ENCODE peak calls at places on chromosome 1, in five cellular contexts. One of them, this sample, is unnamed.

GRCh38 chr1:21124846-21125245 is 51.9 kb downstream of the EIF4G3 start:
- DNase-seq in T-helper 1 cell: no peak
- DNase-seq in activated CD4-positive, alpha-beta T cell treated with anti-CD3 and anti-CD28 coated beads, Interleukin-2, amount 50 U/mL, for 24 hours: no peak
- DNase-seq in neural crest cell: no peak
- DNase-seq in GM23248: peak; percentile 72
- DNase-seq in this sample: no peak

GRCh38 chr1:10338047-10338446 is 60.8 kb upstream of the PGD start:
- DNase-seq in GM23248: peak; percentile 65
- DNase-seq in neural crest cell: peak; percentile 48
- DNase-seq in T-helper 1 cell: no peak
- DNase-seq in activated CD4-positive, alpha-beta T cell treated with anti-CD3 and anti-CD28 coated beads, Interleukin-2, amount 50 U/mL, for 24 hours: no peak
- DNase-seq in this sample: no peak

GRCh38 chr1:215606564-215607168 is 39.6 kb downstream of the KCTD3 start:
- DNase-seq in GM23248: peak; percentile 74
- DNase-seq in T-helper 1 cell: no peak
- DNase-seq in neural crest cell: no peak
- DNase-seq in activated CD4-positive, alpha-beta T cell treated with anti-CD3 and anti-CD28 coated beads, Interleukin-2, amount 50 U/mL, for 24 hours: no peak
- DNase-seq in this sample: no peak

GRCh38 chr1:64532646-64533045 is 62.7 kb downstream of the CACHD1 start:
- DNase-seq in GM23248: no peak
- DNase-seq in activated CD4-positive, alpha-beta T cell treated with anti-CD3 and anti-CD28 coated beads, Interleukin-2, amount 50 U/mL, for 24 hours: no peak
- DNase-seq in neural crest cell: no peak
- DNase-seq in T-helper 1 cell: no peak
- DNase-seq in this sample: no peak

GRCh38 chr1:221166559-221167318 is 287.5 kb downstream of the HLX start:
- DNase-seq in neural crest cell: no peak
- DNase-seq in activated CD4-positive, alpha-beta T cell treated with anti-CD3 and anti-CD28 coated beads, Interleukin-2, amount 50 U/mL, for 24 hours: no peak
- DNase-seq in T-helper 1 cell: no peak
- DNase-seq in GM23248: no peak
- DNase-seq in this sample: peak; percentile 38

GRCh38 chr1:68228833-68229232 is 3.5 kb downstream of the WLS start:
- DNase-seq in neural crest cell: no peak
- DNase-seq in T-helper 1 cell: no peak
- DNase-seq in GM23248: peak; percentile 56
- DNase-seq in activated CD4-positive, alpha-beta T cell treated with anti-CD3 and anti-CD28 coated beads, Interleukin-2, amount 50 U/mL, for 24 hours: no peak
- DNase-seq in this sample: no peak

GRCh38 chr1:194309697-194310096 is 1123.3 kb upstream of the B3GALT2 start:
- DNase-seq in T-helper 1 cell: no peak
- DNase-seq in activated CD4-positive, alpha-beta T cell treated with anti-CD3 and anti-CD28 coated beads, Interleukin-2, amount 50 U/mL, for 24 hours: no peak
- DNase-seq in neural crest cell: no peak
- DNase-seq in GM23248: no peak
- DNase-seq in this sample: no peak

GRCh38 chr1:176177764-176178163 is 29.3 kb downstream of the COP1 start:
- DNase-seq in GM23248: no peak
- DNase-seq in T-helper 1 cell: no peak
- DNase-seq in activated CD4-positive, alpha-beta T cell treated with anti-CD3 and anti-CD28 coated beads, Interleukin-2, amount 50 U/mL, for 24 hours: no peak
- DNase-seq in neural crest cell: no peak
- DNase-seq in this sample: no peak

GRCh38 chr1:152501704-152502103 is 8.9 kb upstream of the LCE5A start:
- DNase-seq in neural crest cell: no peak
- DNase-seq in GM23248: peak; percentile 76
- DNase-seq in T-helper 1 cell: no peak
- DNase-seq in activated CD4-positive, alpha-beta T cell treated with anti-CD3 and anti-CD28 coated beads, Interleukin-2, amount 50 U/mL, for 24 hours: no peak
- DNase-seq in this sample: no peak

GRCh38 chr1:182752077-182752826 is 37.3 kb upstream of the NPL start:
- DNase-seq in GM23248: peak; percentile 57
- DNase-seq in neural crest cell: no peak
- DNase-seq in activated CD4-positive, alpha-beta T cell treated with anti-CD3 and anti-CD28 coated beads, Interleukin-2, amount 50 U/mL, for 24 hours: no peak
- DNase-seq in T-helper 1 cell: no peak
- DNase-seq in this sample: no peak

GRCh38 chr1:164647211-164647610 is 88.2 kb downstream of the PBX1 start:
- DNase-seq in T-helper 1 cell: no peak
- DNase-seq in activated CD4-positive, alpha-beta T cell treated with anti-CD3 and anti-CD28 coated beads, Interleukin-2, amount 50 U/mL, for 24 hours: no peak
- DNase-seq in GM23248: no peak
- DNase-seq in neural crest cell: no peak
- DNase-seq in this sample: no peak

This sample was measured in HL-60.